ENCODE peak calls at places on chromosomes 4 and X, in ten cellular contexts. Q is stomach; W is HTR-8/SVneo; N is GM18507; U is tibial nerve; P is T47D; V is stimulated activated naive B cell treated with anti-CD40 and anti-IgM and Interleukin-4, amounts not matched to agents 10 μg/mL and 1 μg/mL and 100 μg/mL, for 72 hours; I is right cardiac atrium; T is astrocyte of the cerebellum; L is activated CD4-positive, alpha-beta memory T cell treated with anti-CD3 and anti-CD28 coated beads for 36 hours. M is an unnamed sample.

GRCh38 chr4:134278675-134279074 is 77.1 kb upstream of the PABPC4L start:
- DNase-seq in Q (no peak), W (peak; percentile 19), N (no peak), U (no peak), P (no peak), V (no peak), I (no peak), T (no peak), L (no peak), M (no peak)

GRCh38 chr4:8820178-8821102 is 51.2 kb downstream of the HMX1 start:
- DNase-seq in Q (peak; percentile 14), W (no peak), N (no peak), U (no peak), P (no peak), V (no peak), I (no peak), T (no peak), L (no peak), M (no peak)

GRCh38 chr4:37970702-37971101 is 10.5 kb downstream of the PTTG2 start:
- DNase-seq in Q (peak; percentile 84), W (no peak), N (no peak), U (no peak), P (peak; percentile 13), V (peak; percentile 29), I (peak; percentile 85), T (no peak), L (peak; percentile 72), M (peak; percentile 44)

GRCh38 chrX:143580266-143580665 is 55.6 kb downstream of the SLITRK4 start:
- DNase-seq in Q (no peak), W (no peak), N (no peak), U (no peak), P (no peak), V (no peak), I (no peak), T (no peak), L (no peak), M (peak; percentile 86)

GRCh38 chrX:46840946-46841740 is 4.3 kb downstream of the RP2 start:
- DNase-seq in Q (no peak), W (no peak), N (no peak), U (no peak), P (no peak), V (no peak), I (no peak), T (no peak), L (no peak), M (no peak)

GRCh38 chr4:1856071-1856919 is at the start of gene LETM1:
- DNase-seq in Q (peak; percentile 96), W (peak; percentile 95), N (peak; percentile 97), U (peak; percentile 85), P (peak; percentile 96), V (peak; percentile 94), I (peak; percentile 99), T (peak; percentile 84), L (peak; percentile 96), M (peak; percentile 96)

GRCh38 chr4:90951037-90951436 is 823.8 kb downstream of the CCSER1 start:
- DNase-seq in Q (no peak), W (peak; percentile 30), N (no peak), U (no peak), P (no peak), V (no peak), I (no peak), T (peak; percentile 92), L (no peak), M (peak; percentile 80)

GRCh38 chr4:94507708-94508107 is 56.0 kb downstream of the PDLIM5 start:
- DNase-seq in Q (no peak), W (peak; percentile 18), N (no peak), U (no peak), P (no peak), V (no peak), I (peak; percentile 67), T (no peak), L (peak; percentile 11), M (peak; percentile 96)

GRCh38 chrX:81308086-81308852 is 106.4 kb downstream of the SH3BGRL start:
- DNase-seq in Q (no peak), W (no peak), N (no peak), U (no peak), P (no peak), V (no peak), I (peak; percentile 13), T (no peak), L (no peak), M (no peak)

GRCh38 chr4:101418055-101418454 is 70.7 kb upstream of the PPP3CA start:
- DNase-seq in Q (no peak), W (no peak), N (peak; percentile 15), U (no peak), P (no peak), V (peak; percentile 7), I (no peak), T (peak; percentile 18), L (peak; percentile 86), M (no peak)

GRCh38 chr4:153788419-153789276 is at the start of gene SFRP2:
- DNase-seq in Q (no peak), W (no peak), N (no peak), U (peak; percentile 18), P (no peak), V (no peak), I (peak; percentile 44), T (no peak), L (peak; percentile 14), M (no peak)

GRCh38 chrX:40146471-40147398 is 49.0 kb upstream of the BCOR start:
- DNase-seq in Q (no peak), W (no peak), N (no peak), U (no peak), P (peak; percentile 66), V (no peak), I (peak; percentile 62), T (peak; percentile 26), L (peak; percentile 46), M (peak; percentile 42)

GRCh38 chr4:15654556-15655222 is 468 bp downstream of the FBXL5 start:
- DNase-seq in Q (peak; percentile 46), W (peak; percentile 26), N (peak; percentile 9), U (no peak), P (no peak), V (no peak), I (peak; percentile 76), T (no peak), L (peak; percentile 54), M (peak; percentile 34)

GRCh38 chr4:56874918-56875317 is 32.8 kb upstream of the REST start:
- DNase-seq in Q (no peak), W (no peak), N (no peak), U (no peak), P (no peak), V (no peak), I (no peak), T (no peak), L (no peak), M (no peak)

GRCh38 chr4:10157478-10158354 is 41.1 kb upstream of the WDR1 start:
- DNase-seq in Q (peak; percentile 62), W (peak; percentile 66), N (peak; percentile 51), U (peak; percentile 17), P (peak; percentile 30), V (peak; percentile 20), I (no peak), T (peak; percentile 49), L (peak; percentile 62), M (peak; percentile 93)

GRCh38 chrX:19440713-19441112 is 74.6 kb downstream of the MAP3K15 start:
- DNase-seq in Q (no peak), W (peak; percentile 9), N (no peak), U (no peak), P (no peak), V (no peak), I (no peak), T (peak; percentile 6), L (no peak), M (peak; percentile 61)

GRCh38 chrX:51896626-51897025 is 3.2 kb downstream of the MAGED1 start:
- DNase-seq in Q (no peak), W (no peak), N (no peak), U (no peak), P (no peak), V (no peak), I (peak; percentile 51), T (no peak), L (no peak), M (no peak)

GRCh38 chrX:45479835-45480422 is 279.3 kb upstream of the DIPK2B start:
- DNase-seq in Q (no peak), W (peak; percentile 35), N (no peak), U (no peak), P (no peak), V (no peak), I (no peak), T (peak; percentile 59), L (no peak), M (peak; percentile 72)

GRCh38 chr4:88859191-88859812 is 161.7 kb upstream of the NAP1L5 start:
- DNase-seq in Q (no peak), W (no peak), N (no peak), U (no peak), P (no peak), V (no peak), I (no peak), T (no peak), L (no peak), M (no peak)